ENCODE peak calls at places on chromosome 12, in eight cellular contexts. V is DMS79 treated with DMSO at 0.1 percent for 48 hours; C is choroid plexus epithelial cell; P is GM18507; L is stimulated activated CD8-positive, alpha-beta memory T cell treated with anti-CD3 and anti-CD28 coated beads, Interleukin-15, amount 100 ng/mL, for 4 hours; W is Caco-2; B is fibroblast of gingiva; R is psoas muscle. Q is an unnamed sample.

GRCh38 chr12:41250748-41251147 is 62.6 kb downstream of the PDZRN4 start:
- DNase-seq in V (peak), C (peak), P (no peak), L (no peak), W (no peak), B (no peak), R (no peak), Q (no peak)

GRCh38 chr12:52006726-52007157 is at the start of gene TAMALIN:
- DNase-seq in V (no peak), C (peak), P (no peak), L (peak), W (no peak), B (peak), R (peak), Q (peak)

GRCh38 chr12:111775205-111776193 is 8.8 kb downstream of the ALDH2 start:
- DNase-seq in V (peak), C (peak), P (no peak), L (no peak), W (peak), B (peak), R (peak), Q (no peak)

GRCh38 chr12:51911788-51912711 is 4.7 kb downstream of the ACVRL1 start:
- DNase-seq in V (no peak), C (no peak), P (no peak), L (no peak), W (peak), B (no peak), R (peak), Q (no peak)

GRCh38 chr12:65170245-65170881 is 980 bp downstream of the LEMD3 start:
- DNase-seq in V (peak), C (peak), P (no peak), L (peak), W (peak), B (peak), R (peak), Q (peak)

GRCh38 chr12:3107071-3107583 is 29.9 kb downstream of the TSPAN9 start:
- DNase-seq in V (peak), C (peak), P (no peak), L (no peak), W (no peak), B (peak), R (no peak), Q (no peak)

GRCh38 chr12:107522692-107523477 is 162.7 kb upstream of the PWP1 start:
- DNase-seq in V (peak), C (no peak), P (no peak), L (no peak), W (no peak), B (no peak), R (no peak), Q (no peak)

GRCh38 chr12:95784886-95785285 is 5.7 kb downstream of the NTN4 start:
- DNase-seq in V (no peak), C (no peak), P (no peak), L (no peak), W (no peak), B (peak), R (no peak), Q (no peak)

GRCh38 chr12:42574879-42575278 is 14.7 kb downstream of the PRICKLE1 start:
- DNase-seq in V (peak), C (no peak), P (no peak), L (no peak), W (no peak), B (peak), R (no peak), Q (no peak)

GRCh38 chr12:51421266-51421884 is 3.3 kb upstream of the SLC4A8 start:
- DNase-seq in V (peak), C (peak), P (peak), L (no peak), W (peak), B (peak), R (no peak), Q (peak)

GRCh38 chr12:31325524-31325875 is 450 bp downstream of the SINHCAF start:
- DNase-seq in V (no peak), C (no peak), P (no peak), L (no peak), W (no peak), B (no peak), R (no peak), Q (no peak)

GRCh38 chr12:100955139-100955538 is 160.6 kb downstream of the ANO4 start:
- DNase-seq in V (no peak), C (peak), P (no peak), L (no peak), W (no peak), B (no peak), R (no peak), Q (no peak)

GRCh38 chr12:52423661-52424503 is 10.3 kb downstream of the KRT75 start:
- DNase-seq in V (peak), C (no peak), P (no peak), L (no peak), W (no peak), B (no peak), R (no peak), Q (no peak)

GRCh38 chr12:101051901-101052550 is 158.0 kb downstream of the SLC5A8 start:
- DNase-seq in V (no peak), C (peak), P (no peak), L (no peak), W (peak), B (peak), R (no peak), Q (no peak)

GRCh38 chr12:117966511-117966910 is 2.3 kb downstream of the KSR2 start:
- DNase-seq in V (peak), C (no peak), P (no peak), L (no peak), W (no peak), B (no peak), R (no peak), Q (no peak)

GRCh38 chr12:101021911-101022388 is 188.1 kb downstream of the SLC5A8 start:
- DNase-seq in V (no peak), C (peak), P (no peak), L (no peak), W (no peak), B (peak), R (no peak), Q (no peak)

GRCh38 chr12:95918194-95918993 is 24.0 kb downstream of the CCDC38 start:
- DNase-seq in V (peak), C (peak), P (peak), L (peak), W (peak), B (peak), R (no peak), Q (peak)

GRCh38 chr12:127944211-127944899 is 322.6 kb upstream of the TMEM132C start:
- DNase-seq in V (no peak), C (no peak), P (no peak), L (no peak), W (no peak), B (no peak), R (no peak), Q (no peak)

GRCh38 chr12:32568241-32568640 is 110.9 kb upstream of the DNM1L start:
- DNase-seq in V (no peak), C (peak), P (no peak), L (no peak), W (no peak), B (peak), R (no peak), Q (no peak)

GRCh38 chr12:10959777-10960176 is 20.7 kb upstream of the TAS2R14 start:
- DNase-seq in V (no peak), C (peak), P (no peak), L (no peak), W (no peak), B (peak), R (no peak), Q (no peak)

GRCh38 chr12:106885546-106886249 is 70.0 kb upstream of the TMEM263 start:
- DNase-seq in V (no peak), C (no peak), P (no peak), L (no peak), W (no peak), B (no peak), R (no peak), Q (no peak)

GRCh38 chr12:42144424-42145196 is at the start of gene GXYLT1:
- DNase-seq in V (peak), C (peak), P (peak), L (peak), W (peak), B (peak), R (peak), Q (peak)

GRCh38 chr12:56256326-56256960 is 1.7 kb downstream of the ANKRD52 start:
- DNase-seq in V (no peak), C (peak), P (no peak), L (no peak), W (no peak), B (peak), R (peak), Q (no peak)

GRCh38 chr12:510071-510825 is 50.5 kb downstream of the B4GALNT3 start:
- DNase-seq in V (peak), C (no peak), P (no peak), L (no peak), W (no peak), B (no peak), R (no peak), Q (no peak)

GRCh38 chr12:82650627-82651337 is 35.9 kb upstream of the TMTC2 start:
- DNase-seq in V (no peak), C (peak), P (no peak), L (no peak), W (peak), B (no peak), R (no peak), Q (no peak)

GRCh38 chr12:96371138-96371786 is 29.0 kb downstream of the CDK17 start:
- DNase-seq in V (no peak), C (peak), P (no peak), L (no peak), W (no peak), B (no peak), R (no peak), Q (no peak)

GRCh38 chr12:16880864-16881285 is 274.9 kb upstream of the LMO3 start:
- DNase-seq in V (peak), C (no peak), P (no peak), L (no peak), W (peak), B (no peak), R (no peak), Q (no peak)

GRCh38 chr12:83893101-83893500 is 1019.5 kb downstream of the SLC6A15 start:
- DNase-seq in V (no peak), C (no peak), P (no peak), L (no peak), W (no peak), B (no peak), R (no peak), Q (no peak)

GRCh38 chr12:96117460-96117859 is 76.7 kb upstream of the ELK3 start:
- DNase-seq in V (no peak), C (no peak), P (no peak), L (no peak), W (no peak), B (no peak), R (no peak), Q (no peak)

Q was measured in naive thymus-derived CD8-positive, alpha-beta T cell.